ENCODE peak calls at places on chromosomes 16 and 17, in six cellular contexts. One of them, this sample, is unnamed.

GRCh38 chr17:34757106-34757505 is 177.7 kb downstream of the TMEM132E start:
- DNase-seq in T-cell: no peak
- DNase-seq in uterus: no peak
- DNase-seq in mesothelial cell of epicardium: no peak
- DNase-seq in activated T-helper 1 cell treated with Interleukin-2 at 50 U/mL for 16 hours: no peak
- DNase-seq in HepG2: no peak
- DNase-seq in this sample: no peak

GRCh38 chr16:47903470-47903869 is 252.3 kb downstream of the ABCC12 start:
- DNase-seq in T-cell: no peak
- DNase-seq in uterus: no peak
- DNase-seq in mesothelial cell of epicardium: no peak
- DNase-seq in activated T-helper 1 cell treated with Interleukin-2 at 50 U/mL for 16 hours: no peak
- DNase-seq in HepG2: no peak
- DNase-seq in this sample: no peak

GRCh38 chr17:40975516-40975915 is 8.6 kb downstream of the KRT40 start:
- DNase-seq in T-cell: no peak
- DNase-seq in uterus: no peak
- DNase-seq in mesothelial cell of epicardium: no peak
- DNase-seq in activated T-helper 1 cell treated with Interleukin-2 at 50 U/mL for 16 hours: no peak
- DNase-seq in HepG2: no peak
- DNase-seq in this sample: no peak

GRCh38 chr17:54760836-54761235 is 139.8 kb upstream of the TOM1L1 start:
- DNase-seq in T-cell: no peak
- DNase-seq in uterus: no peak
- DNase-seq in mesothelial cell of epicardium: no peak
- DNase-seq in activated T-helper 1 cell treated with Interleukin-2 at 50 U/mL for 16 hours: no peak
- DNase-seq in HepG2: no peak
- DNase-seq in this sample: no peak

GRCh38 chr16:1150511-1150982 is 2.4 kb upstream of the CACNA1H start:
- DNase-seq in T-cell: no peak
- DNase-seq in uterus: no peak
- DNase-seq in mesothelial cell of epicardium: no peak
- DNase-seq in activated T-helper 1 cell treated with Interleukin-2 at 50 U/mL for 16 hours: no peak
- DNase-seq in HepG2: peak; percentile 40
- DNase-seq in this sample: no peak

GRCh38 chr16:88320947-88321634 is 61.7 kb upstream of the ZNF469 start:
- DNase-seq in T-cell: no peak
- DNase-seq in uterus: no peak
- DNase-seq in mesothelial cell of epicardium: no peak
- DNase-seq in activated T-helper 1 cell treated with Interleukin-2 at 50 U/mL for 16 hours: no peak
- DNase-seq in HepG2: no peak
- DNase-seq in this sample: no peak

GRCh38 chr16:85100265-85100664 is 12.0 kb downstream of the CIBAR2 start:
- DNase-seq in T-cell: no peak
- DNase-seq in uterus: no peak
- DNase-seq in mesothelial cell of epicardium: no peak
- DNase-seq in activated T-helper 1 cell treated with Interleukin-2 at 50 U/mL for 16 hours: no peak
- DNase-seq in HepG2: no peak
- DNase-seq in this sample: no peak

GRCh38 chr17:77901476-77901875 is 57.0 kb upstream of the TNRC6C start:
- DNase-seq in T-cell: no peak
- DNase-seq in uterus: no peak
- DNase-seq in mesothelial cell of epicardium: no peak
- DNase-seq in activated T-helper 1 cell treated with Interleukin-2 at 50 U/mL for 16 hours: no peak
- DNase-seq in HepG2: no peak
- DNase-seq in this sample: no peak

GRCh38 chr17:45809484-45809883 is 25.4 kb downstream of the CRHR1 start:
- DNase-seq in T-cell: no peak
- DNase-seq in uterus: no peak
- DNase-seq in mesothelial cell of epicardium: no peak
- DNase-seq in activated T-helper 1 cell treated with Interleukin-2 at 50 U/mL for 16 hours: no peak
- DNase-seq in HepG2: no peak
- DNase-seq in this sample: no peak

GRCh38 chr16:50396770-50397525 is 28.2 kb upstream of the BRD7 start:
- DNase-seq in T-cell: no peak
- DNase-seq in uterus: no peak
- DNase-seq in mesothelial cell of epicardium: no peak
- DNase-seq in activated T-helper 1 cell treated with Interleukin-2 at 50 U/mL for 16 hours: no peak
- DNase-seq in HepG2: no peak
- DNase-seq in this sample: no peak

GRCh38 chr16:56382901-56383355 is 42.4 kb downstream of the AMFR start:
- DNase-seq in T-cell: no peak
- DNase-seq in uterus: no peak
- DNase-seq in mesothelial cell of epicardium: peak; percentile 47
- DNase-seq in activated T-helper 1 cell treated with Interleukin-2 at 50 U/mL for 16 hours: no peak
- DNase-seq in HepG2: peak; percentile 56
- DNase-seq in this sample: no peak

GRCh38 chr17:79374087-79374486 is 236.8 kb downstream of the RBFOX3 start:
- DNase-seq in T-cell: no peak
- DNase-seq in uterus: no peak
- DNase-seq in mesothelial cell of epicardium: no peak
- DNase-seq in activated T-helper 1 cell treated with Interleukin-2 at 50 U/mL for 16 hours: no peak
- DNase-seq in HepG2: no peak
- DNase-seq in this sample: no peak

GRCh38 chr16:53457670-53458069 is 23.4 kb downstream of the RBL2 start:
- DNase-seq in T-cell: peak; percentile 74
- DNase-seq in uterus: no peak
- DNase-seq in mesothelial cell of epicardium: no peak
- DNase-seq in activated T-helper 1 cell treated with Interleukin-2 at 50 U/mL for 16 hours: peak; percentile 54
- DNase-seq in HepG2: no peak
- DNase-seq in this sample: no peak